ENCODE peak calls at places on chromosomes 4 and X, in nine cellular contexts. T is H1, U is sigmoid colon, X is suprapubic skin, J is transverse colon, G is stomach, R is K562, P is GM12878, Y is HepG2. B is an unnamed sample.

GRCh38 chr4:147085796-147086195 is 140.1 kb upstream of the TTC29 start:
- DNase-seq in G (no peak), U (no peak), P (no peak), R (no peak), T (no peak), Y (no peak), X (no peak), J (no peak), B (no peak)

GRCh38 chr4:151517896-151518295 is 108.9 kb downstream of the FHIP1A start:
- DNase-seq in T (no peak), U (no peak), Y (no peak), P (no peak), G (no peak), J (no peak), X (no peak), R (no peak), B (no peak)

GRCh38 chr4:53313510-53313909 is 52.4 kb downstream of the SCFD2 start:
- DNase-seq in G (no peak), Y (peak; percentile 43), R (peak; percentile 33), U (no peak), X (no peak), P (no peak), T (no peak), J (no peak), B (no peak)

GRCh38 chrX:41958861-41959260 is 35.5 kb upstream of the CASK start:
- DNase-seq in R (no peak), J (no peak), U (no peak), P (no peak), Y (no peak), X (no peak), G (no peak), T (no peak), B (no peak)

GRCh38 chr4:23365086-23365485 is 524.8 kb downstream of the PPARGC1A start:
- DNase-seq in X (no peak), G (no peak), U (no peak), R (no peak), T (no peak), J (no peak), Y (no peak), P (no peak), B (no peak)

GRCh38 chrX:85964744-85965143 is 82.6 kb downstream of the CHM start:
- DNase-seq in J (no peak), R (no peak), Y (no peak), U (no peak), P (no peak), T (no peak), G (no peak), X (no peak), B (no peak)

GRCh38 chr4:51855270-51855669 is 12.3 kb downstream of the DCUN1D4 start:
- DNase-seq in Y (no peak), G (no peak), J (no peak), R (no peak), U (no peak), X (no peak), T (no peak), P (no peak), B (no peak)

GRCh38 chrX:3326721-3327120 is 19.7 kb downstream of the MXRA5 start:
- DNase-seq in T (no peak), X (no peak), R (no peak), G (no peak), U (no peak), J (no peak), Y (no peak), P (no peak), B (no peak)

GRCh38 chr4:41525129-41525528 is 12.8 kb upstream of the LIMCH1 start:
- DNase-seq in X (no peak), U (no peak), Y (no peak), T (no peak), G (no peak), R (no peak), P (no peak), J (no peak), B (no peak)

GRCh38 chrX:6694977-6695376 is 160.1 kb upstream of the VCX3A start:
- DNase-seq in Y (no peak), P (no peak), R (no peak), X (no peak), J (no peak), G (no peak), U (no peak), T (no peak), B (no peak)

GRCh38 chr4:187744911-187745310 is 250.7 kb upstream of the ZFP42 start:
- DNase-seq in J (no peak), G (no peak), Y (no peak), R (no peak), P (no peak), T (no peak), X (no peak), U (no peak), B (no peak)

GRCh38 chr4:116561717-116562116 is 523.7 kb downstream of the TRAM1L1 start:
- DNase-seq in T (no peak), P (no peak), X (no peak), R (no peak), J (no peak), G (no peak), Y (no peak), U (no peak), B (no peak)

GRCh38 chr4:177117256-177117655 is 192.4 kb upstream of the NEIL3 start:
- DNase-seq in T (no peak), U (no peak), Y (no peak), X (no peak), P (no peak), J (no peak), G (no peak), R (no peak), B (no peak)

GRCh38 chrX:22987452-22987851 is 12.3 kb upstream of the DDX53 start:
- DNase-seq in X (no peak), U (no peak), Y (no peak), G (no peak), P (no peak), R (no peak), J (no peak), T (no peak), B (no peak)

GRCh38 chr4:150336676-150337412 is 245.1 kb upstream of the MAB21L2 start:
- DNase-seq in T (no peak), P (no peak), J (no peak), Y (no peak), X (no peak), G (no peak), U (no peak), R (no peak), B (no peak)

GRCh38 chrX:18769812-18770573 is 62.5 kb downstream of the PPEF1 start:
- DNase-seq in U (no peak), P (no peak), G (no peak), R (no peak), X (no peak), Y (no peak), T (no peak), J (no peak), B (no peak)

GRCh38 chrX:110315541-110315940 is 2.3 kb downstream of the AMMECR1 start:
- DNase-seq in X (no peak), P (peak; percentile 36), T (no peak), U (no peak), G (no peak), Y (no peak), R (no peak), J (no peak), B (no peak)

GRCh38 chr4:8730159-8730558 is 137.6 kb downstream of the CPZ start:
- DNase-seq in Y (no peak), X (peak; percentile 34), G (peak; percentile 19), J (no peak), R (no peak), U (peak; percentile 41), P (no peak), T (no peak), B (no peak)

GRCh38 chrX:72685810-72686465 is 28.2 kb downstream of the PHKA1 start:
- DNase-seq in R (no peak), Y (no peak), G (no peak), U (no peak), P (no peak), T (no peak), X (no peak), J (no peak), B (no peak)
- TF ChIP-seq POLR2AphosphoS5 in R (no peak), Y (no peak), G (no peak), U (no peak), P (no peak), T (no peak), X (no peak), J (no peak), B (no peak)

DNA sequence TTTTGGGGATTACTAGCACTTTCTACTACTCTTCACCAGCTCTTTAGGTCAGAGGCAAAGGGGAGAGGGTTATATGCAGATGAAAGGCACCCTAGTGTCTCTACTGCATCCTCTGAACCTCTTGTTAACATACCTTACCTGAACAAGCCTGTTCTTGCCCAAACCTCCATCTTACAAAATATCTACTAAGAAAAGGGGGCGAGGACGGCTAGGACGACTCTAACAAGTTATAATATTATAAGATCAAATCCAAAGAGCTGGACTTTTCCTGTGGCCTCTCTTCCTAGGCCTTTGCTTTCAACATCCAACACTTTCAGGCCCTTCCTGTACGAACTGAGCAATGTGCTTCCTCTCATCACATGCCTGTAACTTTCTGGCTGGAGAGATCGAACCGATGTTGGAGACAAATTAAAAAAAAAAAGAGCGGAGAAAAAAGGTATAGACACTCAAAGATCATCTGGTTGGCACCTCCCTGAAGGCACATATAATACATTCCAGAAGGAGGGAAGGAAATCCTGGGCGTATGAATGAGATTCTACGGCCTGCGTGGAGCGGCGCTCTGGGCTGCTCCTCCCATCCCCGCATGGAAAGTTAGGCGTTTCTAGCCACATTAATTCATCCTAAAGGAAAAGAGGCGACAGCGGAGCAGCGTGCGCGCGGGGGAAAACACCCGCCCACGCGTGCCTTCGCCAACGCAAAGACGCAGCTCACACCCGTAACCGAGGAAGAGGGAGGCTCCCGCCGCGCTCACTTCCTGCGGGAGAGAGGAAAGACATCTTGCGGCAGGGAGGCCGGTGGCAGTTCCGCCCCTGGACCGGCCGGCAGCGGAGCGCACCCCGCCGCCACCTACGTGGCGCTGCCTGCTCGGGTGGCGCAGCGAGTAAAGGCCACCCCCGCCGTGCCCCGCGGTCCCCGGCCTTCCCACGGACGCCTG is 803 bp downstream of the PRDM5 start:
- DNase-seq in U (peak; percentile 81), T (peak; percentile 65), X (peak; percentile 78), G (peak; percentile 59), J (peak; percentile 73), R (no peak), Y (no peak), P (no peak), B (peak; percentile 60)
- TF ChIP-seq POLR2A in U (no peak), T (no peak), X (no peak), G (no peak), J (peak; percentile 51), R (no peak), Y (no peak), P (no peak), B (peak; percentile 42)

DNA sequence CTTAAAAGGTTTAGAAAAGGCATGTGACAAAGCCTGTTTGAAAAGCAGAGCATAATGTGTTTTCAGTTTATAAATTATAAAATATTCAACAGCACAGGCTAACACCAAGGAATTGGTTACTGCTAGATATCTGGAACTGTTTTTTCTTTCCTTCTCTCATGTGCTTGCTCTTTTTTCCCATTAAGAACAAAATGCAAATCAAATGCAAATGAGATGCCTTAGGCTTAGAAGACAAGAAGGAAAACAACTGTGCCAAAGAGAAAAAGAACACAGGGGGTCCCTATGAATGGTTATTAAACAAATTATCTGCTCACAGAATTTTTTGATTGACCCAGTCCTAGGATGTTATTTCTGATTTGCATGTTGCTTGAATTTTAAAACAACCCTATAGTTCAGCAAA is 351.6 kb upstream of the FAM241A start:
- DNase-seq in R (no peak), X (no peak), P (no peak), U (no peak), J (no peak), T (no peak), Y (no peak), G (no peak), B (no peak)
- TF ChIP-seq EP300 in R (no peak), X (no peak), P (no peak), U (no peak), J (no peak), T (no peak), Y (no peak), G (no peak), B (no peak)

GRCh38 chr4:183889190-183889589 is 15.9 kb upstream of the STOX2 start:
- DNase-seq in Y (no peak), T (no peak), P (no peak), G (no peak), X (no peak), R (no peak), U (no peak), J (no peak), B (no peak)
- TF ChIP-seq POLR2AphosphoS5 in Y (no peak), T (no peak), P (no peak), G (no peak), X (no peak), R (no peak), U (no peak), J (no peak), B (no peak)